ENCODE peak calls at places on chromosomes 5 and 9, in seven cellular contexts. One of them, this sample, is unnamed.

GRCh38 chr5:90569084-90569483 is 10.5 kb downstream of the ADGRV1 start:
- DNase-seq in HCT116: no peak
- DNase-seq in IMR-90: no peak
- DNase-seq in H54: no peak
- DNase-seq in heart left ventricle: no peak
- DNase-seq in HepG2: no peak
- DNase-seq in A549: no peak
- DNase-seq in this sample: no peak

GRCh38 chr9:130927995-130928900 is 10.8 kb downstream of the FIBCD1 start:
- DNase-seq in HCT116: peak; percentile 55
- DNase-seq in IMR-90: peak; percentile 72
- DNase-seq in H54: peak; percentile 49
- DNase-seq in heart left ventricle: peak; percentile 81
- DNase-seq in HepG2: peak; percentile 70
- DNase-seq in A549: peak; percentile 83
- DNase-seq in this sample: no peak

GRCh38 chr9:125889122-125889523 is 141.9 kb downstream of the PBX3 start:
- DNase-seq in HCT116: no peak
- DNase-seq in IMR-90: peak; percentile 3
- DNase-seq in H54: no peak
- DNase-seq in heart left ventricle: peak; percentile 66
- DNase-seq in HepG2: no peak
- DNase-seq in A549: no peak
- DNase-seq in this sample: peak; percentile 49

GRCh38 chr5:95760291-95761191 is 29.4 kb downstream of the RHOBTB3 start:
- DNase-seq in HCT116: no peak
- DNase-seq in IMR-90: peak; percentile 99
- DNase-seq in H54: peak; percentile 18
- DNase-seq in heart left ventricle: no peak
- DNase-seq in HepG2: peak; percentile 71
- DNase-seq in A549: no peak
- DNase-seq in this sample: no peak

GRCh38 chr5:131324311-131324710 is 60.5 kb downstream of the CDC42SE2 start:
- DNase-seq in HCT116: no peak
- DNase-seq in IMR-90: no peak
- DNase-seq in H54: no peak
- DNase-seq in heart left ventricle: no peak
- DNase-seq in HepG2: no peak
- DNase-seq in A549: no peak
- DNase-seq in this sample: peak; percentile 22

GRCh38 chr9:133677126-133678010 is 41.2 kb downstream of the DBH start:
- DNase-seq in HCT116: no peak
- DNase-seq in IMR-90: no peak
- DNase-seq in H54: no peak
- DNase-seq in heart left ventricle: no peak
- DNase-seq in HepG2: no peak
- DNase-seq in A549: no peak
- DNase-seq in this sample: no peak

GRCh38 chr9:129343697-129344375 is 165.8 kb upstream of the IER5L start:
- DNase-seq in HCT116: peak; percentile 62
- DNase-seq in IMR-90: no peak
- DNase-seq in H54: no peak
- DNase-seq in heart left ventricle: peak; percentile 85
- DNase-seq in HepG2: peak; percentile 97
- DNase-seq in A549: no peak
- DNase-seq in this sample: peak; percentile 70

GRCh38 chr5:75690669-75691068 is 26.6 kb downstream of the POC5 start:
- DNase-seq in HCT116: no peak
- DNase-seq in IMR-90: peak; percentile 21
- DNase-seq in H54: no peak
- DNase-seq in heart left ventricle: no peak
- DNase-seq in HepG2: no peak
- DNase-seq in A549: no peak
- DNase-seq in this sample: no peak

GRCh38 chr9:136692190-136693134 is 5.2 kb upstream of the AGPAT2 start:
- DNase-seq in HCT116: no peak
- DNase-seq in IMR-90: no peak
- DNase-seq in H54: no peak
- DNase-seq in heart left ventricle: no peak
- DNase-seq in HepG2: no peak
- DNase-seq in A549: no peak
- DNase-seq in this sample: no peak

GRCh38 chr9:136693135-136693489 is 5.9 kb upstream of the AGPAT2 start:
- DNase-seq in HCT116: no peak
- DNase-seq in IMR-90: no peak
- DNase-seq in H54: no peak
- DNase-seq in heart left ventricle: no peak
- DNase-seq in HepG2: no peak
- DNase-seq in A549: no peak
- DNase-seq in this sample: no peak

GRCh38 chr9:136694865-136695247 is 7.6 kb upstream of the AGPAT2 start:
- DNase-seq in HCT116: no peak
- DNase-seq in IMR-90: no peak
- DNase-seq in H54: no peak
- DNase-seq in heart left ventricle: no peak
- DNase-seq in HepG2: no peak
- DNase-seq in A549: no peak
- DNase-seq in this sample: no peak

GRCh38 chr9:136694163-136694864 is 7.1 kb upstream of the AGPAT2 start:
- DNase-seq in HCT116: peak; percentile 43
- DNase-seq in IMR-90: peak; percentile 18
- DNase-seq in H54: peak; percentile 97
- DNase-seq in heart left ventricle: no peak
- DNase-seq in HepG2: peak; percentile 33
- DNase-seq in A549: peak; percentile 90
- DNase-seq in this sample: no peak

DNA sequence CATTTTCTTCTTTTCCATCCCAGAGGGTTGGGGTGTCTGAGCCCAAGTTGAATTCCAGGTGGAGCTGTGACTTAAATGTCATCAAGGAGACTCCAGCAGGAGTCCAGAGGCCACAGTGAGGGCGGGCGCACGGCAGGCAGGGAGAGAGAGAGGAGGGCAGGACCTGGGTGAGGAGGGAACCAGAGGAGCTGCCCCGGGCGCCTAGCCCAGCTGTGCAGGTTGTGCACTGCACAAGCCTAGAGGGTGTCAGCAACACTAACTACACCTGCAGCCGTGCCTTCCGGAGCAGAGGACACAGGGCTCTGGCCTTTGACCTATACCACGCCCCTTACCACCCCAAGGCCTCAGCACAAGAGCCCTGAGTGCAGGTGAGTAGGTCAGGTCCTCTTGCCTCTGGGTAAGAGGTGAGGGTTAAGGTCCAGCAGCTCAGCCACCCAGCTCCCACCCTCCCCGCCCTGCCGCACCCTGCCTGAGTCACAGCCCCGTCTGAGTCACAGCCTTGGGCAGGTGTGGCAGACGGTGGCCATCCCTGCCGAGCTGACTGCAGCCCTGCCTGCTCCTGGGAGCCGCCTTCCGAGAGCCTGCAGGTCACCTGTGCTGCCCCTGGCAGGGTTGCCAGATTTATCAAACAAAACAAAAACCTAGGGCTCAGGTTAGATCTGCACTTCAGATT is 6.4 kb upstream of the AGPAT2 start:
- DNase-seq in HCT116: peak; percentile 76
- DNase-seq in IMR-90: peak; percentile 24
- DNase-seq in H54: peak; percentile 99
- DNase-seq in heart left ventricle: no peak
- DNase-seq in HepG2: peak; percentile 63
- DNase-seq in A549: peak; percentile 95
- DNase-seq in this sample: no peak
- TF ChIP-seq POLR2A in HCT116: no peak
- TF ChIP-seq POLR2A in IMR-90: no peak
- TF ChIP-seq POLR2A in H54: no peak
- TF ChIP-seq POLR2A in heart left ventricle: no peak
- TF ChIP-seq POLR2A in HepG2: no peak
- TF ChIP-seq POLR2A in A549: no peak
- TF ChIP-seq POLR2A in this sample: no peak

GRCh38 chr5:179796877-179797608 is 3.3 kb downstream of the LTC4S start:
- DNase-seq in HCT116: no peak
- DNase-seq in IMR-90: no peak
- DNase-seq in H54: no peak
- DNase-seq in heart left ventricle: peak; percentile 63
- DNase-seq in HepG2: no peak
- DNase-seq in A549: no peak
- DNase-seq in this sample: no peak

GRCh38 chr5:179794575-179794974 is 789 bp downstream of the LTC4S start:
- DNase-seq in HCT116: no peak
- DNase-seq in IMR-90: no peak
- DNase-seq in H54: no peak
- DNase-seq in heart left ventricle: no peak
- DNase-seq in HepG2: no peak
- DNase-seq in A549: no peak
- DNase-seq in this sample: no peak

GRCh38 chr5:179797741-179798140 is 4.0 kb downstream of the LTC4S start:
- DNase-seq in HCT116: no peak
- DNase-seq in IMR-90: no peak
- DNase-seq in H54: no peak
- DNase-seq in heart left ventricle: peak; percentile 37
- DNase-seq in HepG2: no peak
- DNase-seq in A549: no peak
- DNase-seq in this sample: no peak

GRCh38 chr5:179795049-179795862 is 1.5 kb downstream of the LTC4S start:
- DNase-seq in HCT116: no peak
- DNase-seq in IMR-90: no peak
- DNase-seq in H54: no peak
- DNase-seq in heart left ventricle: no peak
- DNase-seq in HepG2: no peak
- DNase-seq in A549: no peak
- DNase-seq in this sample: no peak

DNA sequence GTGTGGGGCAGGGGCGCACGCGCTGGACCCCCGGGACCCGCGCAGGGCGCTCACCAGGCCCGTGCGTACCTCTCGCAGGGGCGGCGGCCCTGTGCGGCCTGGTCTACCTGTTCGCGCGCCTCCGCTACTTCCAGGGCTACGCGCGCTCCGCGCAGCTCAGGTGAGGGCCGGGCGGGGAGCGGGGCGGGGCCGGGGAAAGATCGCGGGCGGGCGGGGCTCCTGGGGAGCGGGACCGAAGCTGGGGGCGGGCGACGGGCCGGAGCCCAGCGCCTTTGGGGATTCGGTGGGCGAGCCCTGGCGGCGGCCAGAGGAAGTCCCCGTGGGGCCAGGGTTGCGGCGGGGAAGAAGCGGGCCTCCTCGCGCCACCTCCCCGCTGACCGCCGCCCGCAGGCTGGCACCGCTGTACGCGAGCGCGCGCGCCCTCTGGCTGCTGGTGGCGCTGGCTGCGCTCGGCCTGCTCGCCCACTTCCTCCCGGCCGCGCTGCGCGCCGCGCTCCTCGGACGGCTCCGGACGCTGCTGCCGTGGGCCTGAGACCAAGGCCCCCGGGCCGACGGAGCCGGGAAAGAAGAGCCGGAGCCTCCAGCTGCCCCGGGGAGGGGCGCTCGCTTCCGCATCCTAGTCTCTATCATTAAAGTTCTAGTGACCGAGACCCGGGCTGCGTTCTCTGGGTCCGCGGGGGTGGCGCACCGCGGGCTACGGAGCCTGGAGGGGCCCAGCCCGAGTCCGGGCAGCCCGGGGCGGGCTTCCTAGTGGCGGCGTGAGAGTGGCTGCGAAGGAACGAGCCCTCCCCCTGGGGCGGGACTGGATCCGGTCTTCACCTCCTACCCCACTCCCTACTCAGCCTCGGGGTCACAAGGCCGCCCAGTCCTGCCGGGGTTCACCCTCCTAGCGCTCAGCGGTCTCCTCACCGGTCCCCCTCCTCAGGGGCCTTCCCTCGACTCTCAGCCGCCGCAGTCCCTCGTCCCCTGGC is 2.4 kb downstream of the LTC4S start:
- DNase-seq in HCT116: no peak
- DNase-seq in IMR-90: peak; percentile 78
- DNase-seq in H54: peak; percentile 82
- DNase-seq in heart left ventricle: peak; percentile 92
- DNase-seq in HepG2: peak; percentile 63
- DNase-seq in A549: no peak
- DNase-seq in this sample: peak; percentile 79
- TF ChIP-seq POLR2A in HCT116: peak; percentile 76
- TF ChIP-seq POLR2A in IMR-90: peak; percentile 27
- TF ChIP-seq POLR2A in H54: peak; percentile 26
- TF ChIP-seq POLR2A in heart left ventricle: peak; percentile 61
- TF ChIP-seq POLR2A in HepG2: peak; percentile 25
- TF ChIP-seq POLR2A in A549: peak; percentile 28
- TF ChIP-seq POLR2A in this sample: no peak

GRCh38 chr5:142025637-142026036 is 12.8 kb upstream of the GNPDA1 start:
- DNase-seq in HCT116: no peak
- DNase-seq in IMR-90: no peak
- DNase-seq in H54: no peak
- DNase-seq in heart left ventricle: no peak
- DNase-seq in HepG2: no peak
- DNase-seq in A549: no peak
- DNase-seq in this sample: no peak

GRCh38 chr5:142023836-142024235 is 11.0 kb upstream of the GNPDA1 start:
- DNase-seq in HCT116: no peak
- DNase-seq in IMR-90: no peak
- DNase-seq in H54: no peak
- DNase-seq in heart left ventricle: no peak
- DNase-seq in HepG2: no peak
- DNase-seq in A549: no peak
- DNase-seq in this sample: no peak

GRCh38 chr5:142020122-142020659 is 7.4 kb upstream of the GNPDA1 start:
- DNase-seq in HCT116: no peak
- DNase-seq in IMR-90: no peak
- DNase-seq in H54: no peak
- DNase-seq in heart left ventricle: no peak
- DNase-seq in HepG2: no peak
- DNase-seq in A549: no peak
- DNase-seq in this sample: no peak

GRCh38 chr5:142024771-142025304 is 12.0 kb upstream of the GNPDA1 start:
- DNase-seq in HCT116: peak; percentile 68
- DNase-seq in IMR-90: peak; percentile 80
- DNase-seq in H54: peak; percentile 83
- DNase-seq in heart left ventricle: peak; percentile 93
- DNase-seq in HepG2: peak; percentile 72
- DNase-seq in A549: peak; percentile 97
- DNase-seq in this sample: peak; percentile 94
- TF ChIP-seq POLR2A in HCT116: peak; percentile 74
- TF ChIP-seq POLR2A in IMR-90: no peak
- TF ChIP-seq POLR2A in H54: peak; percentile 58
- TF ChIP-seq POLR2A in heart left ventricle: peak; percentile 45
- TF ChIP-seq POLR2A in HepG2: no peak
- TF ChIP-seq POLR2A in A549: no peak
- TF ChIP-seq POLR2A in this sample: no peak

GRCh38 chr9:136193891-136194279 is 11.0 kb downstream of the LHX3 start:
- DNase-seq in HCT116: no peak
- DNase-seq in IMR-90: no peak
- DNase-seq in H54: no peak
- DNase-seq in heart left ventricle: no peak
- DNase-seq in HepG2: no peak
- DNase-seq in A549: no peak
- DNase-seq in this sample: no peak

GRCh38 chr9:136191549-136192286 is 13.2 kb downstream of the LHX3 start:
- DNase-seq in HCT116: no peak
- DNase-seq in IMR-90: no peak
- DNase-seq in H54: no peak
- DNase-seq in heart left ventricle: no peak
- DNase-seq in HepG2: no peak
- DNase-seq in A549: no peak
- DNase-seq in this sample: no peak

GRCh38 chr9:136194540-136194939 is 10.4 kb downstream of the LHX3 start:
- DNase-seq in HCT116: no peak
- DNase-seq in IMR-90: no peak
- DNase-seq in H54: no peak
- DNase-seq in heart left ventricle: no peak
- DNase-seq in HepG2: no peak
- DNase-seq in A549: no peak
- DNase-seq in this sample: no peak

GRCh38 chr9:136192289-136193126 is 12.4 kb downstream of the LHX3 start:
- DNase-seq in HCT116: no peak
- DNase-seq in IMR-90: no peak
- DNase-seq in H54: no peak
- DNase-seq in heart left ventricle: no peak
- DNase-seq in HepG2: no peak
- DNase-seq in A549: no peak
- DNase-seq in this sample: no peak

DNA sequence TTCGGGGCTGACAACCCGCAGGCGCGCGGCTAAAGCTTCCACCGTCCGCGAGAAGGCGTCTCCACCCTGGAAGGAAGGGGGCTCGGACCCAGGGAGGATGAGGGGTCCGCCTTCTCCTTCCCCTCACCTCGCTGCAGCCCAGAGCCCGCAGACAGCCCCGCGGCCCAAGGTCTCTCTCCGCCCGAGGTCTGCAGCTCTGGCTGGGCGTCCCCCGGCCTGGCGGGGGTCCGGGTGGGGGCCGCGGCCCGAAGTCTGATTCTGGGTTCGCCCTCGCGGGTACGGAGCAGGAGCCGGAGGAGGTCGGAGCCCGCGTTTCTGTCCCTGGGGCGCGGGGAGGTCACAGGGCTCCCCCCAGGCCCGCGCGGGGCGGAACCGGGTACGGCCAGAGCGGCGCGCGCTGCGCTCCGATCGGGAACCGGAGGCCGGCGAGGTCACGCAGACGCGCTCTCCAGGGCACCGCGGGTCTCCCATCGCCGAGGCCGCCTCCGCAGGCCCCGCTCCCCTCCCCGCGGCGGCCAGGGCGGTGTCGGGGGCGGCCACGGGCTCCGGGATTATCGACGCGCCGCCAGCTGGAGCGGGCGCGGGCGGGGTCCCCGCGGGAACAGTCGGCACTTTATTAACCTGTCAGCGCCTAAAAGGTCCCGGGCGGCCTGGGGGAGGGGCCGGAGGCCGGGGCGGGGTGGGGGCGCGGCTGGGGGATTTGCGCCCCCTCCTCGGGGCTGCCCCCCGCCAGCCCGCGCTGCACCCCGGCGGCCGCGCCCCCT is 11.6 kb downstream of the LHX3 start:
- DNase-seq in HCT116: no peak
- DNase-seq in IMR-90: no peak
- DNase-seq in H54: no peak
- DNase-seq in heart left ventricle: no peak
- DNase-seq in HepG2: no peak
- DNase-seq in A549: no peak
- DNase-seq in this sample: no peak
- TF ChIP-seq POLR2A in HCT116: no peak
- TF ChIP-seq POLR2A in IMR-90: no peak
- TF ChIP-seq POLR2A in H54: no peak
- TF ChIP-seq POLR2A in heart left ventricle: no peak
- TF ChIP-seq POLR2A in HepG2: no peak
- TF ChIP-seq POLR2A in A549: no peak
- TF ChIP-seq POLR2A in this sample: no peak

This sample was measured in testis.